ENCODE peak calls at places on chromosome 6, in seven cellular contexts. A is testis, G is cardiac muscle cell, C is IMR-90, O is breast epithelium, W is body of pancreas, J is heart right ventricle. B is an unnamed sample.

GRCh38 chr6:80143312-80143960 is 37.0 kb downstream of the BCKDHB start:
- DNase-seq in W (peak; percentile 65), C (peak; percentile 85), G (no peak), J (peak; percentile 62), O (peak; percentile 45), A (peak; percentile 87), B (peak; percentile 83)

GRCh38 chr6:131427441-131428051 is 145.5 kb upstream of the ARG1 start:
- DNase-seq in A (no peak), J (no peak), O (no peak), W (peak; percentile 49), G (no peak), C (no peak), B (no peak)

GRCh38 chr6:156731436-156731835 is 45.7 kb upstream of the ARID1B start:
- DNase-seq in W (no peak), A (no peak), C (peak; percentile 86), O (no peak), G (no peak), J (no peak), B (no peak)

GRCh38 chr6:47034919-47035318 is 7.2 kb downstream of the ADGRF1 start:
- DNase-seq in C (peak; percentile 44), G (peak; percentile 76), J (peak; percentile 42), O (peak; percentile 59), W (peak; percentile 35), A (no peak), B (peak; percentile 52)

GRCh38 chr6:157912326-157912725 is 69.3 kb upstream of the SYNJ2 start:
- DNase-seq in A (peak; percentile 53), J (no peak), G (no peak), O (no peak), C (peak; percentile 95), W (no peak), B (no peak)

GRCh38 chr6:1724124-1724523 is 114.4 kb downstream of the FOXC1 start:
- DNase-seq in W (no peak), G (no peak), C (no peak), J (no peak), A (no peak), O (no peak), B (no peak)

GRCh38 chr6:163738725-163739124 is 324.2 kb downstream of the QKI start:
- DNase-seq in O (no peak), J (no peak), A (no peak), C (peak; percentile 55), G (no peak), W (no peak), B (no peak)

GRCh38 chr6:32973144-32973854 is 4.9 kb downstream of the BRD2 start:
- DNase-seq in W (peak; percentile 57), G (peak; percentile 76), J (peak; percentile 47), C (peak; percentile 40), A (peak; percentile 69), O (no peak), B (no peak)

GRCh38 chr6:167970236-167970635 is 27.2 kb upstream of the KIF25 start:
- DNase-seq in C (no peak), W (no peak), G (no peak), O (no peak), J (peak; percentile 63), A (no peak), B (no peak)

GRCh38 chr6:161439093-161439492 is 165.2 kb upstream of the AGPAT4 start:
- DNase-seq in O (peak; percentile 82), A (peak; percentile 65), C (peak; percentile 90), W (peak; percentile 73), G (no peak), J (peak; percentile 88), B (no peak)

GRCh38 chr6:72757926-72758325 is 136.1 kb downstream of the KCNQ5 start:
- DNase-seq in C (no peak), O (no peak), J (no peak), A (no peak), G (no peak), W (no peak), B (no peak)

GRCh38 chr6:29236060-29236459 is 65.4 kb downstream of the OR2J2 start:
- DNase-seq in J (no peak), O (no peak), C (no peak), A (no peak), W (no peak), G (no peak), B (no peak)

GRCh38 chr6:35197196-35197595 is 16.6 kb upstream of the SCUBE3 start:
- DNase-seq in C (no peak), W (no peak), G (no peak), A (no peak), O (no peak), J (no peak), B (no peak)
- H3K4me1 ChIP-seq in C (no peaks in the 10 kb centered on the region), W (no peaks in the 10 kb centered on the region), G (peaks cover 12% of the 10 kb centered on the region), A (peaks cover 10% of the 10 kb centered on the region), O (no peaks in the 10 kb centered on the region), J (no peaks in the 10 kb centered on the region), B (no peaks in the 10 kb centered on the region)

GRCh38 chr6:18182568-18182967 is 27.3 kb downstream of the KDM1B start:
- DNase-seq in G (no peak), A (no peak), O (no peak), J (no peak), W (no peak), C (no peak), B (no peak)

GRCh38 chr6:18179770-18180393 is 24.7 kb downstream of the KDM1B start:
- DNase-seq in A (no peak), J (peak; percentile 10), W (peak; percentile 33), G (no peak), O (no peak), C (no peak), B (peak; percentile 30)

GRCh38 chr6:18177566-18177965 is 22.3 kb downstream of the KDM1B start:
- DNase-seq in C (no peak), O (no peak), G (no peak), W (no peak), A (no peak), J (no peak), B (no peak)

GRCh38 chr6:18183736-18184135 is 28.5 kb downstream of the KDM1B start:
- DNase-seq in G (no peak), C (peak; percentile 27), J (no peak), O (no peak), A (no peak), W (no peak), B (no peak)

GRCh38 chr6:18178959-18179358 is 23.7 kb downstream of the KDM1B start:
- DNase-seq in A (no peak), W (no peak), G (no peak), C (no peak), J (no peak), O (no peak), B (no peak)
- H3K36me3 ChIP-seq in A (no peaks in the 10 kb centered on the region), W (no peaks in the 10 kb centered on the region), G (no peaks in the 10 kb centered on the region), C (no peaks in the 10 kb centered on the region), J (peaks cover 35% of the 10 kb centered on the region), O (no peaks in the 10 kb centered on the region), B (peaks cover 1% of the 10 kb centered on the region)

DNA sequence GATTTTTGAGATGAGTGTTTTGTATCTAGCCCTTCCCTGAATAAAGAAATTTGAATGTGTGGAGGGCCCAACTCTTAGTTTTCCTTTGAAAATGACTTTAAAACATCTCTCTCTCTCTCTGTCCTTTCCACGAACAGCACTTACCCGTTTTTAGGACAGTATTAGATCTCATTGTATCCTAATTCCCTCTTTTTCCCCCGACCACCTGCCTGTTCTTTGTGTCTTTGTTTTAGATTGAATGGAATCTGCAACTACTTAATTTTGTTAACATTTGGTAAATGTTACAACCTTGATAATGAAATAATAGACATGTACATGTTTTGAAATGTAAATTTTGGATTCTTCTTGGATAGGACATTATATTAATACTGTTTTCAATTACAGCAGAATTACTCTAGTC is 3.1 kb downstream of the DSP start:
- DNase-seq in C (no peak), G (no peak), A (no peak), W (no peak), J (no peak), O (no peak), B (no peak)
- TF ChIP-seq CTCF in C (no peak), G (no peak), A (no peak), W (no peak), J (no peak), O (no peak), B (no peak)

GRCh38 chr6:42787018-42787611 is 5.3 kb downstream of the BICRAL start:
- DNase-seq in G (no peak), O (no peak), A (no peak), C (no peak), J (no peak), W (no peak), B (no peak)
- H3K4me1 ChIP-seq in G (peaks cover 25% of the 10 kb centered on the region), O (peaks cover 22% of the 10 kb centered on the region), A (peaks cover 40% of the 10 kb centered on the region), C (peaks cover 13% of the 10 kb centered on the region), J (peaks cover 64% of the 10 kb centered on the region), W (peaks cover 70% of the 10 kb centered on the region), B (peaks cover 12% of the 10 kb centered on the region)

GRCh38 chr6:124758663-124759062 is 203.6 kb upstream of the RNF217 start:
- DNase-seq in O (no peak), C (no peak), A (no peak), W (no peak), J (no peak), G (no peak), B (no peak)
- H3K36me3 ChIP-seq in O (no peaks in the 10 kb centered on the region), C (no peaks in the 10 kb centered on the region), A (no peaks in the 10 kb centered on the region), W (no peaks in the 10 kb centered on the region), J (no peaks in the 10 kb centered on the region), G (no peaks in the 10 kb centered on the region), B (no peaks in the 10 kb centered on the region)

B was measured in lung.